ENCODE peak calls at places on chromosomes 1 and 21, in eight cellular contexts. E is AG04450, H is fibroblast of mammary gland, D is esophagus squamous epithelium, I is H9, P is coronary artery, M is omental fat pad, S is fibroblast of pulmonary artery. N is an unnamed sample.

GRCh38 chr1:117860906-117861610 is 68.4 kb downstream of the GDAP2 start:
- DNase-seq in E (peak), H (peak), D (no peak), I (no peak), P (no peak), M (no peak), S (no peak), N (no peak)

GRCh38 chr1:230010618-230011332 is 56.3 kb upstream of the GALNT2 start:
- DNase-seq in E (no peak), H (peak), D (no peak), I (no peak), P (no peak), M (no peak), S (no peak), N (no peak)

GRCh38 chr21:42695324-42696025 is 42.1 kb downstream of the PDE9A start:
- DNase-seq in E (no peak), H (peak), D (no peak), I (no peak), P (no peak), M (no peak), S (peak), N (no peak)

GRCh38 chr1:23657659-23658275 is 33.8 kb upstream of the RPL11 start:
- DNase-seq in E (no peak), H (peak), D (no peak), I (peak), P (no peak), M (no peak), S (peak), N (peak)

GRCh38 chr1:963746-964525 is 2.3 kb upstream of the PLEKHN1 start:
- DNase-seq in E (no peak), H (no peak), D (no peak), I (no peak), P (no peak), M (no peak), S (no peak), N (no peak)

GRCh38 chr1:154272217-154272998 is at the start of gene HAX1:
- DNase-seq in E (peak), H (peak), D (peak), I (peak), P (peak), M (peak), S (peak), N (peak)

GRCh38 chr1:55854911-55855310 is 639.7 kb upstream of the USP24 start:
- DNase-seq in E (no peak), H (no peak), D (no peak), I (no peak), P (no peak), M (no peak), S (peak), N (no peak)

GRCh38 chr1:180433873-180434272 is 68.5 kb downstream of the ACBD6 start:
- DNase-seq in E (no peak), H (no peak), D (no peak), I (no peak), P (no peak), M (no peak), S (no peak), N (no peak)

GRCh38 chr1:224644553-224645154 is 28.5 kb downstream of the CNIH3 start:
- DNase-seq in E (no peak), H (peak), D (no peak), I (peak), P (no peak), M (no peak), S (peak), N (peak)

GRCh38 chr21:44377201-44377921 is 23.9 kb downstream of the TRPM2 start:
- DNase-seq in E (no peak), H (no peak), D (no peak), I (peak), P (peak), M (no peak), S (no peak), N (no peak)
- TF ChIP-seq CTCF in E (no peak), H (no peak), D (no peak), I (peak), P (no peak), M (no peak), S (no peak), N (peak)

GRCh38 chr1:33329600-33330305 is 8.9 kb upstream of the A3GALT2 start:
- DNase-seq in E (no peak), H (no peak), D (no peak), I (no peak), P (no peak), M (no peak), S (no peak), N (no peak)

GRCh38 chr1:33328817-33329216 is 7.9 kb upstream of the A3GALT2 start:
- DNase-seq in E (no peak), H (no peak), D (no peak), I (no peak), P (no peak), M (no peak), S (no peak), N (no peak)

GRCh38 chr1:33330376-33330890 is 9.5 kb upstream of the A3GALT2 start:
- DNase-seq in E (no peak), H (no peak), D (no peak), I (no peak), P (no peak), M (no peak), S (no peak), N (no peak)

GRCh38 chr1:33326690-33327300 is 5.9 kb upstream of the A3GALT2 start:
- DNase-seq in E (no peak), H (no peak), D (no peak), I (no peak), P (no peak), M (no peak), S (no peak), N (no peak)

GRCh38 chr1:33327587-33328325 is 6.9 kb upstream of the A3GALT2 start:
- DNase-seq in E (peak), H (peak), D (no peak), I (no peak), P (no peak), M (no peak), S (peak), N (no peak)
- TF ChIP-seq CTCF in E (peak), H (peak), D (no peak), I (no peak), P (no peak), M (no peak), S (no peak), N (no peak)

GRCh38 chr1:232598133-232598532 is 31.8 kb downstream of the SIPA1L2 start:
- DNase-seq in E (no peak), H (no peak), D (no peak), I (no peak), P (no peak), M (no peak), S (no peak), N (no peak)

GRCh38 chr1:232598837-232599177 is 31.1 kb downstream of the SIPA1L2 start:
- DNase-seq in E (no peak), H (no peak), D (no peak), I (no peak), P (no peak), M (no peak), S (no peak), N (no peak)

GRCh38 chr1:232599178-232600041 is 30.5 kb downstream of the SIPA1L2 start:
- DNase-seq in E (no peak), H (no peak), D (no peak), I (no peak), P (no peak), M (no peak), S (no peak), N (no peak)

GRCh38 chr1:232600430-232601258 is 29.3 kb downstream of the SIPA1L2 start:
- DNase-seq in E (peak), H (no peak), D (no peak), I (no peak), P (no peak), M (no peak), S (no peak), N (no peak)

GRCh38 chr1:232602622-232603021 is 27.3 kb downstream of the SIPA1L2 start:
- DNase-seq in E (no peak), H (no peak), D (no peak), I (no peak), P (no peak), M (no peak), S (no peak), N (no peak)
- TF ChIP-seq CTCF in E (peak), H (peak), D (no peak), I (peak), P (no peak), M (no peak), S (peak), N (peak)

DNA sequence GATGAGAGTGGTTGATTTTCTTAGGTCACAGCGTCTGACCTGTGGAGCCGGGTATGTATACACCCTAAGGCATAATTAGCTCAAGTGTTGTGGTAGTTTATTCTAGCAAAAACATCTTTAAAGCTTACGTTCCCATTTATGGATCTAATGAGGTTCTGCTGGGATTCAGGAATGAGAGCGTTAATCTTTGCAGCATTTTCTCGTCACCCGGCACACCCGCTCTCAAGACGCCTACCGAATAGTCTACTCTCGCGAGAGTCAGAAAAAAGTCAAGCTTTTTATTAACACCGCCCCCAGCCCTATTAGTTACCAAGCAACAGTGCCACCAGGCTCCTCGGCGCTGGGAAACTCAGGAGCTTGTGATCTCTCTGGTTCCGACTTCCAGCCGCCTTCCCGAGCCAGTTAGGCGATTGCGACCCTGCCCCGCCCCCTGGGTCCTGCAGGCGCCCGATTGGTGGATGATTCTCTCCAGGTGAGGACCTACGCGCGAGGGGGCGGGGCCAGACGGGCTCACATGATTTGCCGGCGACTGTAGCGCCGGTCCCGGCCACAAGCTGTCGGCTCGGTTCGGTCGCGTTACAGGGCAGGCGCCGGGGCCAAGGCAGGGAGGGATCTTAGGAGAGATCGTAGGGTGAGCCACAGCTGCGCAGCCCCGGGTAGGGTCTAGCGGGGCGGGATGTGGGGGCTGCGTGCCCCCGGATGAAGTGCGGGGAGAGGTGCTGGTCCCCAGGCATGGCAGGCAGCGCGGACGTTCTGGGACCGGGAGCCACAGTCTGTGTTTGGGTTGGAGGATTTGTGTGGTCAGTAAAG is at the start of gene PFKFB2:
- DNase-seq in E (peak), H (peak), D (peak), I (peak), P (peak), M (peak), S (peak), N (peak)
- TF ChIP-seq CTCF in E (no peak), H (no peak), D (peak), I (no peak), P (peak), M (no peak), S (no peak), N (peak)

DNA sequence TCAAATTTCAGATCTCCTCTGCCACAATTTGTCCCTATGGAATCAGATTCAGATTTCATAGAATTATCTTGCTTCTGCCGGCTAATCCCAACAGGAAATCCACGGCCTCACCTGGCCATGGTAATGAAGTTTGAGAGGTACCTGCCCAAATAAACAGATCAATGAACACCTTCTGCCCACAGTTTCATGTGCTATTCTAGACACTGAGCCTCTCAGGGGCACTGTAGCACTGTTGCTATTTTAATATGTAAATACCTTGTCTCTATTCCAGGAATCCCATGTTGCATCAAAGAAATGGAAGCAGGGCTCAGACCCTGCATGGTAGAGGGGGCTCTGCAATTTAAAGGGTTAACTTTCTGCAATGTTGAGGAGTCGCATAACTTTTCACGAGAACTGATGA is 593.1 kb downstream of the PTBP2 start:
- DNase-seq in E (no peak), H (no peak), D (no peak), I (no peak), P (no peak), M (no peak), S (no peak), N (no peak)
- TF ChIP-seq CTCF in E (no peak), H (no peak), D (no peak), I (no peak), P (no peak), M (no peak), S (no peak), N (no peak)

DNA sequence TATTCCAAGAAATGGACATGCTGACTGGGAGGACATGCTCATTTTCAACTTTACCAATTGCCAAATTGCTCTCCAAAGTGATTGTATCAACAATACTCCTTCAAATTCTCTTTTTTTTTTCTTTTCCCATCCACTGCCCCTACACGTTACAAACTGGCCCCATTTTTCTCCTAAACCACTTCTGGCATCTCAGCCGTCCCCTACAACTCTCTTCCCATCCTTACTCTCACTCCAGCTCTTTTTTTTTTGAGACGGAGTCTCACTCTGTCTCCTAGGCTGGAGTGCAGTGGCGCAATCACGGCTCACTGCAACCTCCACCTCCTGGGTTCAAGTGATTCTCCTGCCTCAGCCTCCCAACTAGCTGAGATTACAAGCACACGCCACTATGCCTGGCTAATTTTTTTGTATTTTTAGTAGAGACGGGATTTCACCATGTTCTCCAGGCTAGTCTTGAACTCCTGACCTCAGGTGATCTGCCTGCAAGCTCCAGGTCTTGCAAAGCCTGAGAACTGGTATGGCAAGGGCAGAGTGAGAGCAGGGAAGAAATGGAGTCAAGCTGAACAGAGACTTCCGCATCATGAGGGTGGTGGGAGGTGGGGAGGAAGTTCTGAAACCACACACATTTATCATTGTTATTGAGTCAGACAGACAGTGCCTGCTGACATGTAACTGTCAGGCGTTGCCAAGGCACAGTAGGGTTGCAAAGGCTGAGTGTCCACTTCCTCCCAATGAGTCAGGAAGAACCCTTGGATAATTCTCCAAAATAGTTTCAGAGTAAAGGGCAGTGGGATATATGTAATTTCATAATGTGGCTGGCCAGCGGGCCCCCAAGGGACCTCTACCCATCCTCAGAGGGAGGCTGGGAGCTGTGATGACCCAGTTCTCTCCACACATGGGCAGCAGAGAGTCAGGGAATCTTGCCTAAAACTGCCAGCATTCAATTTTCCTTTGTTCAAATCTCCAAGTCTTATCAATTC is 17.4 kb downstream of the CELA3A start:
- DNase-seq in E (no peak), H (peak), D (no peak), I (no peak), P (no peak), M (no peak), S (peak), N (no peak)
- TF ChIP-seq CTCF in E (peak), H (peak), D (no peak), I (peak), P (no peak), M (no peak), S (peak), N (peak)

GRCh38 chr1:5951846-5952410 is 40.3 kb downstream of the NPHP4 start:
- DNase-seq in E (no peak), H (no peak), D (no peak), I (peak), P (peak), M (no peak), S (no peak), N (no peak)
- TF ChIP-seq CTCF in E (no peak), H (no peak), D (no peak), I (no peak), P (no peak), M (no peak), S (no peak), N (no peak)

GRCh38 chr21:45227735-45228134 is 60.0 kb downstream of the POFUT2 start:
- DNase-seq in E (no peak), H (no peak), D (no peak), I (no peak), P (no peak), M (no peak), S (no peak), N (no peak)
- TF ChIP-seq CTCF in E (no peak), H (no peak), D (no peak), I (no peak), P (no peak), M (no peak), S (peak), N (no peak)

N was measured in progenitor cell of endocrine pancreas.